ENCODE peak calls at places on chromosome 10, in nine cellular contexts. One of them, this sample, is unnamed.

GRCh38 chr10:110834622-110835219 is 37.0 kb upstream of the PDCD4 start:
- DNase-seq in suprapubic skin: no peak
- DNase-seq in sigmoid colon: peak; percentile 65
- DNase-seq in prostate gland: peak; percentile 72
- DNase-seq in upper lobe of left lung: peak; percentile 66
- DNase-seq in K562: no peak
- DNase-seq in transverse colon: peak; percentile 21
- DNase-seq in SK-N-SH: no peak
- DNase-seq in GM23338: peak; percentile 67
- DNase-seq in this sample: no peak

GRCh38 chr10:69866688-69867461 is 65.2 kb downstream of the COL13A1 start:
- DNase-seq in suprapubic skin: no peak
- DNase-seq in upper lobe of left lung: peak; percentile 28
- DNase-seq in prostate gland: peak; percentile 66
- DNase-seq in sigmoid colon: peak; percentile 75
- DNase-seq in K562: no peak
- DNase-seq in transverse colon: peak; percentile 75
- DNase-seq in SK-N-SH: peak; percentile 81
- DNase-seq in GM23338: peak; percentile 78
- DNase-seq in this sample: no peak

GRCh38 chr10:79129361-79129997 is 60.7 kb downstream of the ZMIZ1 start:
- DNase-seq in prostate gland: no peak
- DNase-seq in upper lobe of left lung: no peak
- DNase-seq in K562: peak; percentile 73
- DNase-seq in sigmoid colon: no peak
- DNase-seq in suprapubic skin: no peak
- DNase-seq in transverse colon: no peak
- DNase-seq in SK-N-SH: peak; percentile 86
- DNase-seq in GM23338: peak; percentile 91
- DNase-seq in this sample: no peak

GRCh38 chr10:11782793-11783557 is 40.2 kb upstream of the PROSER2 start:
- DNase-seq in sigmoid colon: no peak
- DNase-seq in K562: peak; percentile 64
- DNase-seq in prostate gland: peak; percentile 43
- DNase-seq in SK-N-SH: peak; percentile 61
- DNase-seq in GM23338: peak; percentile 86
- DNase-seq in suprapubic skin: no peak
- DNase-seq in upper lobe of left lung: no peak
- DNase-seq in transverse colon: no peak
- DNase-seq in this sample: peak; percentile 32

GRCh38 chr10:27360581-27361172 is 120.1 kb upstream of the ACBD5 start:
- DNase-seq in suprapubic skin: peak; percentile 70
- DNase-seq in K562: peak; percentile 67
- DNase-seq in sigmoid colon: peak; percentile 86
- DNase-seq in upper lobe of left lung: peak; percentile 83
- DNase-seq in GM23338: peak; percentile 79
- DNase-seq in transverse colon: peak; percentile 81
- DNase-seq in prostate gland: peak; percentile 69
- DNase-seq in SK-N-SH: peak; percentile 71
- DNase-seq in this sample: peak; percentile 91

GRCh38 chr10:117720931-117721826 is 178.6 kb downstream of the EMX2 start:
- DNase-seq in GM23338: peak; percentile 69
- DNase-seq in suprapubic skin: no peak
- DNase-seq in K562: no peak
- DNase-seq in transverse colon: no peak
- DNase-seq in prostate gland: no peak
- DNase-seq in SK-N-SH: no peak
- DNase-seq in sigmoid colon: no peak
- DNase-seq in upper lobe of left lung: no peak
- DNase-seq in this sample: no peak

GRCh38 chr10:12434277-12434676 is 84.9 kb downstream of the CAMK1D start:
- DNase-seq in upper lobe of left lung: no peak
- DNase-seq in SK-N-SH: no peak
- DNase-seq in GM23338: no peak
- DNase-seq in K562: no peak
- DNase-seq in transverse colon: no peak
- DNase-seq in prostate gland: no peak
- DNase-seq in sigmoid colon: no peak
- DNase-seq in suprapubic skin: no peak
- DNase-seq in this sample: no peak

GRCh38 chr10:72353028-72353962 is 1.4 kb downstream of the DNAJB12 start:
- DNase-seq in K562: peak; percentile 51
- DNase-seq in transverse colon: no peak
- DNase-seq in GM23338: peak; percentile 58
- DNase-seq in sigmoid colon: no peak
- DNase-seq in SK-N-SH: peak; percentile 42
- DNase-seq in suprapubic skin: no peak
- DNase-seq in prostate gland: no peak
- DNase-seq in upper lobe of left lung: peak; percentile 54
- DNase-seq in this sample: no peak

GRCh38 chr10:109417803-109418202 is 505.5 kb downstream of the XPNPEP1 start:
- DNase-seq in SK-N-SH: no peak
- DNase-seq in sigmoid colon: no peak
- DNase-seq in transverse colon: no peak
- DNase-seq in prostate gland: no peak
- DNase-seq in upper lobe of left lung: no peak
- DNase-seq in GM23338: no peak
- DNase-seq in K562: no peak
- DNase-seq in suprapubic skin: no peak
- DNase-seq in this sample: no peak

GRCh38 chr10:15144788-15145187 is 23.7 kb downstream of the NMT2 start:
- DNase-seq in SK-N-SH: no peak
- DNase-seq in transverse colon: no peak
- DNase-seq in prostate gland: no peak
- DNase-seq in GM23338: no peak
- DNase-seq in K562: no peak
- DNase-seq in upper lobe of left lung: no peak
- DNase-seq in suprapubic skin: no peak
- DNase-seq in sigmoid colon: no peak
- DNase-seq in this sample: no peak

GRCh38 chr10:48466611-48467240 is 138.1 kb downstream of the ARHGAP22 start:
- DNase-seq in GM23338: peak; percentile 69
- DNase-seq in suprapubic skin: peak; percentile 51
- DNase-seq in sigmoid colon: no peak
- DNase-seq in K562: no peak
- DNase-seq in SK-N-SH: no peak
- DNase-seq in upper lobe of left lung: no peak
- DNase-seq in prostate gland: no peak
- DNase-seq in transverse colon: no peak
- DNase-seq in this sample: peak; percentile 63

GRCh38 chr10:114279289-114279688 is 40.2 kb downstream of the VWA2 start:
- DNase-seq in prostate gland: no peak
- DNase-seq in suprapubic skin: peak; percentile 42
- DNase-seq in upper lobe of left lung: no peak
- DNase-seq in sigmoid colon: no peak
- DNase-seq in SK-N-SH: no peak
- DNase-seq in GM23338: no peak
- DNase-seq in transverse colon: no peak
- DNase-seq in K562: no peak
- DNase-seq in this sample: no peak

GRCh38 chr10:37865957-37866671 is 8.7 kb upstream of the ZNF248 start:
- DNase-seq in prostate gland: no peak
- DNase-seq in transverse colon: peak; percentile 53
- DNase-seq in SK-N-SH: no peak
- DNase-seq in sigmoid colon: no peak
- DNase-seq in K562: no peak
- DNase-seq in upper lobe of left lung: no peak
- DNase-seq in suprapubic skin: no peak
- DNase-seq in GM23338: no peak
- DNase-seq in this sample: peak; percentile 89

GRCh38 chr10:1123198-1123597 is 67.0 kb downstream of the WDR37 start:
- DNase-seq in GM23338: no peak
- DNase-seq in suprapubic skin: no peak
- DNase-seq in SK-N-SH: no peak
- DNase-seq in transverse colon: no peak
- DNase-seq in sigmoid colon: no peak
- DNase-seq in prostate gland: no peak
- DNase-seq in upper lobe of left lung: no peak
- DNase-seq in K562: no peak
- DNase-seq in this sample: no peak

GRCh38 chr10:70672993-70673928 is 955 bp downstream of the ADAMTS14 start:
- DNase-seq in transverse colon: no peak
- DNase-seq in SK-N-SH: peak; percentile 68
- DNase-seq in GM23338: peak; percentile 39
- DNase-seq in prostate gland: no peak
- DNase-seq in sigmoid colon: no peak
- DNase-seq in upper lobe of left lung: no peak
- DNase-seq in K562: peak; percentile 44
- DNase-seq in suprapubic skin: no peak
- DNase-seq in this sample: no peak

GRCh38 chr10:100982916-100983830 is 4.1 kb downstream of the MRPL43 start:
- DNase-seq in K562: no peak
- DNase-seq in sigmoid colon: peak; percentile 59
- DNase-seq in GM23338: no peak
- DNase-seq in SK-N-SH: no peak
- DNase-seq in prostate gland: no peak
- DNase-seq in suprapubic skin: peak; percentile 56
- DNase-seq in upper lobe of left lung: no peak
- DNase-seq in transverse colon: peak; percentile 6
- DNase-seq in this sample: peak; percentile 67

GRCh38 chr10:80486151-80486692 is 32.1 kb downstream of the TSPAN14 start:
- DNase-seq in transverse colon: no peak
- DNase-seq in suprapubic skin: no peak
- DNase-seq in prostate gland: no peak
- DNase-seq in SK-N-SH: no peak
- DNase-seq in sigmoid colon: no peak
- DNase-seq in upper lobe of left lung: no peak
- DNase-seq in GM23338: no peak
- DNase-seq in K562: no peak
- DNase-seq in this sample: no peak
- TF ChIP-seq POLR2AphosphoS5 in transverse colon: no peak
- TF ChIP-seq POLR2AphosphoS5 in suprapubic skin: no peak
- TF ChIP-seq POLR2AphosphoS5 in prostate gland: no peak
- TF ChIP-seq POLR2AphosphoS5 in SK-N-SH: no peak
- TF ChIP-seq POLR2AphosphoS5 in sigmoid colon: no peak
- TF ChIP-seq POLR2AphosphoS5 in upper lobe of left lung: no peak
- TF ChIP-seq POLR2AphosphoS5 in GM23338: no peak
- TF ChIP-seq POLR2AphosphoS5 in K562: no peak
- TF ChIP-seq POLR2AphosphoS5 in this sample: no peak

GRCh38 chr10:22444219-22444788 is 99.0 kb downstream of the SPAG6 start:
- DNase-seq in K562: no peak
- DNase-seq in SK-N-SH: no peak
- DNase-seq in sigmoid colon: no peak
- DNase-seq in prostate gland: no peak
- DNase-seq in suprapubic skin: no peak
- DNase-seq in transverse colon: no peak
- DNase-seq in upper lobe of left lung: no peak
- DNase-seq in GM23338: peak; percentile 22
- DNase-seq in this sample: no peak

GRCh38 chr10:22443200-22443881 is 98.0 kb downstream of the SPAG6 start:
- DNase-seq in SK-N-SH: no peak
- DNase-seq in K562: no peak
- DNase-seq in suprapubic skin: no peak
- DNase-seq in upper lobe of left lung: no peak
- DNase-seq in GM23338: no peak
- DNase-seq in sigmoid colon: no peak
- DNase-seq in transverse colon: no peak
- DNase-seq in prostate gland: no peak
- DNase-seq in this sample: no peak

GRCh38 chr10:22442468-22442867 is 97.2 kb downstream of the SPAG6 start:
- DNase-seq in transverse colon: no peak
- DNase-seq in prostate gland: no peak
- DNase-seq in suprapubic skin: no peak
- DNase-seq in GM23338: no peak
- DNase-seq in K562: no peak
- DNase-seq in sigmoid colon: no peak
- DNase-seq in SK-N-SH: peak; percentile 55
- DNase-seq in upper lobe of left lung: no peak
- DNase-seq in this sample: no peak

GRCh38 chr10:22438714-22439113 is 93.4 kb downstream of the SPAG6 start:
- DNase-seq in suprapubic skin: no peak
- DNase-seq in sigmoid colon: no peak
- DNase-seq in transverse colon: no peak
- DNase-seq in prostate gland: no peak
- DNase-seq in K562: no peak
- DNase-seq in GM23338: no peak
- DNase-seq in SK-N-SH: no peak
- DNase-seq in upper lobe of left lung: no peak
- DNase-seq in this sample: no peak

GRCh38 chr10:22442063-22442462 is 96.8 kb downstream of the SPAG6 start:
- DNase-seq in GM23338: no peak
- DNase-seq in sigmoid colon: no peak
- DNase-seq in prostate gland: no peak
- DNase-seq in upper lobe of left lung: no peak
- DNase-seq in SK-N-SH: peak; percentile 73
- DNase-seq in transverse colon: no peak
- DNase-seq in K562: no peak
- DNase-seq in suprapubic skin: no peak
- DNase-seq in this sample: no peak
- H3K4me1 ChIP-seq in GM23338: peaks cover 14% of the 10 kb centered on the region
- H3K4me1 ChIP-seq in sigmoid colon: peaks cover 11% of the 10 kb centered on the region
- H3K4me1 ChIP-seq in prostate gland: no peaks in the 10 kb centered on the region
- H3K4me1 ChIP-seq in upper lobe of left lung: peaks cover 13% of the 10 kb centered on the region
- H3K4me1 ChIP-seq in SK-N-SH: no peaks in the 10 kb centered on the region
- H3K4me1 ChIP-seq in transverse colon: peaks cover 12% of the 10 kb centered on the region
- H3K4me1 ChIP-seq in K562: peaks cover 5% of the 10 kb centered on the region
- H3K4me1 ChIP-seq in suprapubic skin: peaks cover 12% of the 10 kb centered on the region
- H3K4me1 ChIP-seq in this sample: peaks cover 19% of the 10 kb centered on the region

GRCh38 chr10:103786020-103786419 is 69.4 kb downstream of the SH3PXD2A start:
- DNase-seq in prostate gland: no peak
- DNase-seq in sigmoid colon: no peak
- DNase-seq in transverse colon: no peak
- DNase-seq in K562: no peak
- DNase-seq in suprapubic skin: no peak
- DNase-seq in SK-N-SH: no peak
- DNase-seq in upper lobe of left lung: no peak
- DNase-seq in GM23338: no peak
- DNase-seq in this sample: no peak
- H3K36me3 ChIP-seq in prostate gland: no peaks in the 10 kb centered on the region
- H3K36me3 ChIP-seq in sigmoid colon: no peaks in the 10 kb centered on the region
- H3K36me3 ChIP-seq in transverse colon: no peaks in the 10 kb centered on the region
- H3K36me3 ChIP-seq in K562: no peaks in the 10 kb centered on the region
- H3K36me3 ChIP-seq in suprapubic skin: no peaks in the 10 kb centered on the region
- H3K36me3 ChIP-seq in SK-N-SH: no peaks in the 10 kb centered on the region
- H3K36me3 ChIP-seq in upper lobe of left lung: no peaks in the 10 kb centered on the region
- H3K36me3 ChIP-seq in GM23338: no peaks in the 10 kb centered on the region
- H3K36me3 ChIP-seq in this sample: no peaks in the 10 kb centered on the region

DNA sequence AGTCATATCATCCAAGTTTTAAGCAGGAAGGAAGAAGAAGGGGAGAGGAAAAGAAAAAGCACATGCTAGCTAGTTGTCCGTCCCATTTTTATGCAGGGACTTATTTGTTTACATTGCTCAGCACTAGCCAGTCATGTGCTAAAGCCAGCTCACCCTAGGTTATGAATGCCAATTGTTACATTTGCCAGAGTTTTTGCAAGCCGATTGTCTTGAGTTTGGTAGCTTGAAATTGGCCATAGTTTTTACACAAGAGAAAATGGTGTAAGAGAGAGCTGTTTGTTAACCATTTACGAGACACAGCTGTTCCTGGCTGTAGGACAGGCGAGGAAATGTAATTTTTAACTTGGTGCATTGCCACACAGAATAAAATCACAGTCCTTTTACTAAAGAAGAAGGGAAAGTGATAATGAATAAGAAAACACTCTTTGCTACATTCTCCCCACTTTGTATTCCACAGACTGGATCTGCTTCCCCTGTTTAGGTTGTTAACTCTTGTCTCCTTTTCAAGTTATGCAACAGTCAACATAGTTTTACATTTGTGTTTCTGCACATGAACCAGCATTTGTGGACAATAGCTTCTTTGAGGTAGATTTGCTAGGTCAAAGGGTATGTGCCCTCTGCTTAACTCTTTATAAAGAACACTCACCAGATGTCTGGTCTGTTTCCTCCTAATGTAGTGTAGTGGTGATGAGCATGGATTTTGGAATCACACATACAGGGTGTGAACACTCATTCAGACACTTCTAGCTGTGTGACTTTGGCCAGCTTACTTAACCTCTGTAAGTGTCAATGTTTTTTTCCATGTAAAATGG is 357.2 kb downstream of the LRMDA start:
- DNase-seq in sigmoid colon: no peak
- DNase-seq in suprapubic skin: no peak
- DNase-seq in upper lobe of left lung: no peak
- DNase-seq in SK-N-SH: no peak
- DNase-seq in K562: no peak
- DNase-seq in prostate gland: peak; percentile 55
- DNase-seq in GM23338: no peak
- DNase-seq in transverse colon: no peak
- DNase-seq in this sample: no peak
- TF ChIP-seq POLR2AphosphoS5 in sigmoid colon: peak; percentile 56
- TF ChIP-seq POLR2AphosphoS5 in suprapubic skin: no peak
- TF ChIP-seq POLR2AphosphoS5 in upper lobe of left lung: no peak
- TF ChIP-seq POLR2AphosphoS5 in SK-N-SH: no peak
- TF ChIP-seq POLR2AphosphoS5 in K562: no peak
- TF ChIP-seq POLR2AphosphoS5 in prostate gland: peak; percentile 87
- TF ChIP-seq POLR2AphosphoS5 in GM23338: no peak
- TF ChIP-seq POLR2AphosphoS5 in transverse colon: peak; percentile 59
- TF ChIP-seq POLR2AphosphoS5 in this sample: no peak

This sample was measured in spleen.